ENCODE peak calls at places on chromosome 13, in seven cellular contexts. One of them, this sample, is unnamed.
A peak's percentile ranks its signal among the peaks of the same experiment; 100 is the strongest.

GRCh38 chr13:20400774-20401173 is 124.9 kb downstream of the CRYL1 start:
- DNase-seq in psoas muscle: no peak
- DNase-seq in BE2C: no peak
- DNase-seq in mesenchymal stem cell: peak; percentile 55
- DNase-seq in PC-9: no peak
- DNase-seq in HAP-1: no peak
- DNase-seq in sigmoid colon: no peak
- DNase-seq in this sample: no peak

GRCh38 chr13:70391678-70392077 is 283.4 kb upstream of the KLHL1 start:
- DNase-seq in PC-9: no peak
- DNase-seq in psoas muscle: no peak
- DNase-seq in HAP-1: no peak
- DNase-seq in sigmoid colon: no peak
- DNase-seq in mesenchymal stem cell: no peak
- DNase-seq in BE2C: no peak
- DNase-seq in this sample: no peak

GRCh38 chr13:76647550-76647949 is 238.7 kb downstream of the KCTD12 start:
- DNase-seq in psoas muscle: no peak
- DNase-seq in PC-9: no peak
- DNase-seq in sigmoid colon: no peak
- DNase-seq in BE2C: no peak
- DNase-seq in HAP-1: no peak
- DNase-seq in mesenchymal stem cell: peak; percentile 28
- DNase-seq in this sample: peak; percentile 38

GRCh38 chr13:23901365-23901764 is 4.1 kb upstream of the C1QTNF9B start:
- DNase-seq in HAP-1: no peak
- DNase-seq in BE2C: no peak
- DNase-seq in sigmoid colon: no peak
- DNase-seq in PC-9: no peak
- DNase-seq in psoas muscle: no peak
- DNase-seq in mesenchymal stem cell: no peak
- DNase-seq in this sample: no peak

GRCh38 chr13:61013782-61014181 is 401.9 kb downstream of the PCDH20 start:
- DNase-seq in sigmoid colon: no peak
- DNase-seq in HAP-1: no peak
- DNase-seq in mesenchymal stem cell: no peak
- DNase-seq in PC-9: no peak
- DNase-seq in BE2C: no peak
- DNase-seq in psoas muscle: no peak
- DNase-seq in this sample: no peak

GRCh38 chr13:44703371-44703770 is 127.2 kb upstream of the TSC22D1 start:
- DNase-seq in PC-9: no peak
- DNase-seq in HAP-1: no peak
- DNase-seq in psoas muscle: no peak
- DNase-seq in mesenchymal stem cell: peak; percentile 62
- DNase-seq in sigmoid colon: no peak
- DNase-seq in BE2C: no peak
- DNase-seq in this sample: peak; percentile 37

GRCh38 chr13:109734002-109734785 is 52.2 kb downstream of the IRS2 start:
- DNase-seq in BE2C: peak; percentile 38
- DNase-seq in psoas muscle: no peak
- DNase-seq in sigmoid colon: no peak
- DNase-seq in PC-9: no peak
- DNase-seq in HAP-1: no peak
- DNase-seq in mesenchymal stem cell: no peak
- DNase-seq in this sample: no peak

GRCh38 chr13:59442946-59443345 is 720.8 kb downstream of the DIAPH3 start:
- DNase-seq in psoas muscle: no peak
- DNase-seq in sigmoid colon: no peak
- DNase-seq in HAP-1: no peak
- DNase-seq in mesenchymal stem cell: no peak
- DNase-seq in BE2C: no peak
- DNase-seq in PC-9: no peak
- DNase-seq in this sample: no peak

GRCh38 chr13:72062566-72062965 is 195.6 kb upstream of the DACH1 start:
- DNase-seq in HAP-1: peak; percentile 70
- DNase-seq in psoas muscle: no peak
- DNase-seq in sigmoid colon: no peak
- DNase-seq in BE2C: no peak
- DNase-seq in PC-9: peak; percentile 45
- DNase-seq in mesenchymal stem cell: no peak
- DNase-seq in this sample: no peak

GRCh38 chr13:76019421-76020044 is 383.4 kb downstream of the LMO7 start:
- DNase-seq in mesenchymal stem cell: no peak
- DNase-seq in HAP-1: peak; percentile 38
- DNase-seq in BE2C: peak; percentile 59
- DNase-seq in psoas muscle: no peak
- DNase-seq in sigmoid colon: peak; percentile 62
- DNase-seq in PC-9: no peak
- DNase-seq in this sample: no peak

GRCh38 chr13:31968473-31968872 is 63.1 kb upstream of the FRY start:
- DNase-seq in psoas muscle: no peak
- DNase-seq in mesenchymal stem cell: peak; percentile 41
- DNase-seq in PC-9: peak; percentile 32
- DNase-seq in BE2C: peak; percentile 53
- DNase-seq in sigmoid colon: no peak
- DNase-seq in HAP-1: no peak
- DNase-seq in this sample: no peak

GRCh38 chr13:79989251-79989661 is 351.7 kb downstream of the SPRY2 start:
- DNase-seq in HAP-1: no peak
- DNase-seq in mesenchymal stem cell: peak; percentile 79
- DNase-seq in psoas muscle: no peak
- DNase-seq in BE2C: no peak
- DNase-seq in PC-9: peak; percentile 17
- DNase-seq in sigmoid colon: no peak
- DNase-seq in this sample: peak; percentile 68

GRCh38 chr13:69565334-69565733 is 542.3 kb upstream of the ATXN8OS start:
- DNase-seq in HAP-1: peak; percentile 57
- DNase-seq in sigmoid colon: no peak
- DNase-seq in BE2C: peak; percentile 67
- DNase-seq in psoas muscle: no peak
- DNase-seq in PC-9: peak; percentile 57
- DNase-seq in mesenchymal stem cell: peak; percentile 85
- DNase-seq in this sample: no peak

GRCh38 chr13:32010137-32010536 is 21.4 kb upstream of the FRY start:
- DNase-seq in sigmoid colon: no peak
- DNase-seq in PC-9: no peak
- DNase-seq in mesenchymal stem cell: no peak
- DNase-seq in HAP-1: no peak
- DNase-seq in BE2C: no peak
- DNase-seq in psoas muscle: no peak
- DNase-seq in this sample: no peak

GRCh38 chr13:19181621-19182485 is at the start of gene TUBA3C:
- DNase-seq in HAP-1: no peak
- DNase-seq in PC-9: no peak
- DNase-seq in BE2C: no peak
- DNase-seq in psoas muscle: no peak
- DNase-seq in sigmoid colon: no peak
- DNase-seq in mesenchymal stem cell: no peak
- DNase-seq in this sample: no peak

GRCh38 chr13:75437582-75438318 is 44.2 kb downstream of the TBC1D4 start:
- DNase-seq in HAP-1: peak; percentile 46
- DNase-seq in mesenchymal stem cell: peak; percentile 63
- DNase-seq in psoas muscle: no peak
- DNase-seq in sigmoid colon: no peak
- DNase-seq in PC-9: no peak
- DNase-seq in BE2C: no peak
- DNase-seq in this sample: no peak

GRCh38 chr13:42405665-42406390 is 133.9 kb downstream of the AKAP11 start:
- DNase-seq in mesenchymal stem cell: peak; percentile 41
- DNase-seq in PC-9: no peak
- DNase-seq in sigmoid colon: no peak
- DNase-seq in psoas muscle: no peak
- DNase-seq in HAP-1: no peak
- DNase-seq in BE2C: no peak
- DNase-seq in this sample: no peak

GRCh38 chr13:37134411-37135041 is 29.1 kb upstream of the CSNK1A1L start:
- DNase-seq in PC-9: no peak
- DNase-seq in HAP-1: no peak
- DNase-seq in mesenchymal stem cell: peak; percentile 83
- DNase-seq in BE2C: no peak
- DNase-seq in psoas muscle: no peak
- DNase-seq in sigmoid colon: no peak
- DNase-seq in this sample: no peak

GRCh38 chr13:37136633-37137032 is 31.2 kb upstream of the CSNK1A1L start:
- DNase-seq in PC-9: no peak
- DNase-seq in BE2C: no peak
- DNase-seq in mesenchymal stem cell: no peak
- DNase-seq in HAP-1: no peak
- DNase-seq in sigmoid colon: no peak
- DNase-seq in psoas muscle: no peak
- DNase-seq in this sample: no peak

GRCh38 chr13:37138917-37139316 is 33.5 kb upstream of the CSNK1A1L start:
- DNase-seq in HAP-1: no peak
- DNase-seq in mesenchymal stem cell: no peak
- DNase-seq in PC-9: no peak
- DNase-seq in psoas muscle: no peak
- DNase-seq in sigmoid colon: no peak
- DNase-seq in BE2C: no peak
- DNase-seq in this sample: no peak

GRCh38 chr13:37138169-37138568 is 32.7 kb upstream of the CSNK1A1L start:
- DNase-seq in mesenchymal stem cell: no peak
- DNase-seq in PC-9: no peak
- DNase-seq in HAP-1: no peak
- DNase-seq in psoas muscle: no peak
- DNase-seq in sigmoid colon: no peak
- DNase-seq in BE2C: no peak
- DNase-seq in this sample: no peak

GRCh38 chr13:37136187-37136586 is 30.7 kb upstream of the CSNK1A1L start:
- DNase-seq in sigmoid colon: no peak
- DNase-seq in mesenchymal stem cell: peak; percentile 20
- DNase-seq in BE2C: no peak
- DNase-seq in psoas muscle: no peak
- DNase-seq in PC-9: no peak
- DNase-seq in HAP-1: no peak
- DNase-seq in this sample: no peak
- H3K4me3 ChIP-seq in sigmoid colon: no peak overlapping the region
- H3K4me3 ChIP-seq in mesenchymal stem cell: no peak overlapping the region
- H3K4me3 ChIP-seq in BE2C: no peak overlapping the region
- H3K4me3 ChIP-seq in psoas muscle: no peak overlapping the region
- H3K4me3 ChIP-seq in PC-9: no peak overlapping the region
- H3K4me3 ChIP-seq in HAP-1: no peak overlapping the region
- H3K4me3 ChIP-seq in this sample: no peak overlapping the region

GRCh38 chr13:111361873-111362648 is 41.6 kb downstream of the TEX29 start:
- DNase-seq in sigmoid colon: no peak
- DNase-seq in PC-9: no peak
- DNase-seq in BE2C: no peak
- DNase-seq in mesenchymal stem cell: no peak
- DNase-seq in psoas muscle: no peak
- DNase-seq in HAP-1: no peak
- DNase-seq in this sample: no peak

GRCh38 chr13:111359930-111360329 is 39.5 kb downstream of the TEX29 start:
- DNase-seq in BE2C: no peak
- DNase-seq in psoas muscle: no peak
- DNase-seq in sigmoid colon: no peak
- DNase-seq in HAP-1: no peak
- DNase-seq in mesenchymal stem cell: no peak
- DNase-seq in PC-9: no peak
- DNase-seq in this sample: no peak

GRCh38 chr13:111361046-111361872 is 40.8 kb downstream of the TEX29 start:
- DNase-seq in sigmoid colon: no peak
- DNase-seq in BE2C: no peak
- DNase-seq in HAP-1: no peak
- DNase-seq in PC-9: no peak
- DNase-seq in psoas muscle: no peak
- DNase-seq in mesenchymal stem cell: no peak
- DNase-seq in this sample: no peak

GRCh38 chr13:111359237-111359915 is 38.9 kb downstream of the TEX29 start:
- DNase-seq in sigmoid colon: no peak
- DNase-seq in PC-9: no peak
- DNase-seq in HAP-1: no peak
- DNase-seq in psoas muscle: no peak
- DNase-seq in mesenchymal stem cell: no peak
- DNase-seq in BE2C: no peak
- DNase-seq in this sample: no peak

GRCh38 chr13:111360452-111360851 is 40.0 kb downstream of the TEX29 start:
- DNase-seq in BE2C: no peak
- DNase-seq in mesenchymal stem cell: no peak
- DNase-seq in psoas muscle: no peak
- DNase-seq in PC-9: no peak
- DNase-seq in sigmoid colon: no peak
- DNase-seq in HAP-1: no peak
- DNase-seq in this sample: no peak
- H3K27me3 ChIP-seq in BE2C: peaks cover 42% of the 10 kb centered on the region
- H3K27me3 ChIP-seq in mesenchymal stem cell: no peaks in the 10 kb centered on the region
- H3K27me3 ChIP-seq in psoas muscle: no peaks in the 10 kb centered on the region
- H3K27me3 ChIP-seq in PC-9: peaks cover 93% of the 10 kb centered on the region
- H3K27me3 ChIP-seq in sigmoid colon: no peaks in the 10 kb centered on the region
- H3K27me3 ChIP-seq in HAP-1: peaks cover 21% of the 10 kb centered on the region
- H3K27me3 ChIP-seq in this sample: no peaks in the 10 kb centered on the region

DNA sequence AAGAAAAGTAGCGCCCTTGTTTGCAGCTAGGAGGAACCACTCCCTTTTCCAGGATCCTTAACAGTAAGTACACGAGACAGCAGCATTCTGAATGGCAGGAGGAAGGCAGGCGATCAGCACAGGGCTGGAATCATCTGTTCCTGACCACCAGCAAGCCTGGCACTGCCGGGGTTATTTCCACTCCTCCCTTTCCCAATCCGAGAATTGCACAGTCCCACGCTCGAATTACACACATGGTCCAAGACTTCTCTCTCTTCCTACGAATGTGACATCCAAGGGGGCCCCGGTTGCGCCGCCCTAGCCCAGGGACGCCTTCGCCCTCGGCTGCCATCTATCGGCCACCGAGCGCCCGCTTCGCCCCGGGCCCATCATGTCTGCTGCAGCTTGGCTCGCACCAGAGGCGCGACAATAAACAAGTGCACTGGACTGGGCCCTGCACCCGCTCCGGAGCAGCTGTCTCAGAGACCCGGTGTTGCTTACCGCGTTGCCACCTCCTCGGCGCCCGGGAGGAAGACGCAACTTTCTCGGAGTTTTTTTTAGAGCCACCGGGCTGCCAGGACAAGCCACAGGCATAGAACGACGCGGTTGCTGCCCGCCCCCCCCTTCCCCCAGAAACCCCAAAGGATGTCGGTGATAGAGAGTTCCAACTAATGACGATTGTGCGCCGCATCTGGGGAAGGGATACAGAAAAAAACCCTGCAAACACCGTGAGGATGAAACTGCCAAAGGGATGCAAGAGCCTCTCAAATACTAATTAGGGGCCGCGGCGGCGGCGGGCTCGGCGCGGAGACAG is at the start of gene SLITRK5:
- DNase-seq in BE2C: peak; percentile 90
- DNase-seq in PC-9: peak; percentile 81
- DNase-seq in HAP-1: peak; percentile 79
- DNase-seq in mesenchymal stem cell: peak; percentile 91
- DNase-seq in sigmoid colon: peak; percentile 80
- DNase-seq in psoas muscle: peak; percentile 77
- DNase-seq in this sample: no peak
- H3K4me3 ChIP-seq in BE2C: peak within 1 kb of the TSS; percentile 71
- H3K4me3 ChIP-seq in PC-9: peak within 1 kb of the TSS; percentile 72
- H3K4me3 ChIP-seq in HAP-1: peak within 1 kb of the TSS; percentile 53
- H3K4me3 ChIP-seq in mesenchymal stem cell: peak within 1 kb of the TSS; percentile 70
- H3K4me3 ChIP-seq in sigmoid colon: peak within 1 kb of the TSS; percentile 48
- H3K4me3 ChIP-seq in psoas muscle: peak within 1 kb of the TSS; percentile 65
- H3K4me3 ChIP-seq in this sample: peak within 1 kb of the TSS; percentile 25

DNA sequence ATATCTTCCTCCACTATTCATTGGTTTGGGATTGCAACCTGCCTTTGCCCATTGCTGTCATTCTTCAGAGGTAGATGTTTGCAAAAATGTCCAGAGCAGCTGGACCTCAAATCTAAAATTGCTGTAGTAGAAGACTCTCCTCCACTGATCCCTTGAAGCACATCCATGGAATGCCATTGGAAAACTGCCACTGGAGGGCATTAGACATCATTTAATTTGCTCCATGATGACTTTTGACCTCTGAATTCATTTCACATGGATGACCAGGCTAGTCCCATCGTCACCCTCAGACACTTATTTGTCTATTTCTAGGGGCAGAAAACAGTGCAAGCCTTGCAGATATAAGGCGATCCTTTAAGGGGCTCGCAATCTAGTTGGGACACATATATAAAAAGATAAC is 33.9 kb upstream of the FLT1 start:
- DNase-seq in psoas muscle: no peak
- DNase-seq in sigmoid colon: no peak
- DNase-seq in PC-9: no peak
- DNase-seq in BE2C: no peak
- DNase-seq in HAP-1: no peak
- DNase-seq in mesenchymal stem cell: peak; percentile 24
- DNase-seq in this sample: no peak
- H3K27me3 ChIP-seq in psoas muscle: no peaks in the 10 kb centered on the region
- H3K27me3 ChIP-seq in sigmoid colon: peaks cover 17% of the 10 kb centered on the region
- H3K27me3 ChIP-seq in PC-9: peaks cover 58% of the 10 kb centered on the region
- H3K27me3 ChIP-seq in BE2C: peaks cover 49% of the 10 kb centered on the region
- H3K27me3 ChIP-seq in HAP-1: no peaks in the 10 kb centered on the region
- H3K27me3 ChIP-seq in mesenchymal stem cell: peaks cover 66% of the 10 kb centered on the region
- H3K27me3 ChIP-seq in this sample: no peaks in the 10 kb centered on the region

This sample was measured in BJ.